ENCODE peak calls at places on chromosomes 7 and 10, in four cellular contexts. J is astrocyte, X is fibroblast of villous mesenchyme, Y is foreskin fibroblast. A is an unnamed sample.

GRCh38 chr10:76026176-76026771 is 594.9 kb downstream of the LRMDA start:
- DNase-seq in Y (no peak), J (no peak), X (no peak), A (no peak)

GRCh38 chr7:158924956-158925355 is 68.6 kb downstream of the DYNC2I1 start:
- DNase-seq in Y (peak; percentile 54), X (peak; percentile 6), J (peak; percentile 48), A (no peak)

GRCh38 chr7:2715341-2716231 is 27.6 kb downstream of the AMZ1 start:
- DNase-seq in J (no peak), X (peak; percentile 71), Y (no peak), A (no peak)

GRCh38 chr10:124626759-124627380 is 117.3 kb downstream of the FAM53B start:
- DNase-seq in X (no peak), J (no peak), Y (no peak), A (no peak)

GRCh38 chr10:63700209-63700934 is 179.2 kb downstream of the REEP3 start:
- DNase-seq in X (peak; percentile 95), J (peak; percentile 99), Y (peak; percentile 98), A (no peak)

GRCh38 chr10:80473692-80474596 is 19.8 kb downstream of the TSPAN14 start:
- DNase-seq in Y (no peak), J (no peak), X (peak; percentile 51), A (no peak)

GRCh38 chr10:69639291-69640195 is 9.5 kb downstream of the FAM241B start:
- DNase-seq in X (peak; percentile 74), J (peak; percentile 18), Y (peak; percentile 79), A (peak; percentile 85)

GRCh38 chr7:157475601-157476000 is 138.8 kb downstream of the DNAJB6 start:
- DNase-seq in X (no peak), J (no peak), Y (no peak), A (no peak)

GRCh38 chr10:16777473-16778370 is 39.5 kb downstream of the RSU1 start:
- DNase-seq in J (peak; percentile 28), X (peak; percentile 79), Y (peak; percentile 70), A (no peak)

GRCh38 chr10:107163904-107164861 is at the start of gene SORCS1:
- DNase-seq in Y (peak; percentile 44), X (no peak), J (no peak), A (no peak)

GRCh38 chr7:111835066-111835465 is 272.8 kb upstream of the IMMP2L start:
- DNase-seq in X (peak; percentile 72), J (peak; percentile 82), Y (peak; percentile 89), A (no peak)
- H3K4me3 ChIP-seq in X (no peak overlapping the region), J (no peak overlapping the region), Y (no peak overlapping the region), A (no peak overlapping the region)

DNA sequence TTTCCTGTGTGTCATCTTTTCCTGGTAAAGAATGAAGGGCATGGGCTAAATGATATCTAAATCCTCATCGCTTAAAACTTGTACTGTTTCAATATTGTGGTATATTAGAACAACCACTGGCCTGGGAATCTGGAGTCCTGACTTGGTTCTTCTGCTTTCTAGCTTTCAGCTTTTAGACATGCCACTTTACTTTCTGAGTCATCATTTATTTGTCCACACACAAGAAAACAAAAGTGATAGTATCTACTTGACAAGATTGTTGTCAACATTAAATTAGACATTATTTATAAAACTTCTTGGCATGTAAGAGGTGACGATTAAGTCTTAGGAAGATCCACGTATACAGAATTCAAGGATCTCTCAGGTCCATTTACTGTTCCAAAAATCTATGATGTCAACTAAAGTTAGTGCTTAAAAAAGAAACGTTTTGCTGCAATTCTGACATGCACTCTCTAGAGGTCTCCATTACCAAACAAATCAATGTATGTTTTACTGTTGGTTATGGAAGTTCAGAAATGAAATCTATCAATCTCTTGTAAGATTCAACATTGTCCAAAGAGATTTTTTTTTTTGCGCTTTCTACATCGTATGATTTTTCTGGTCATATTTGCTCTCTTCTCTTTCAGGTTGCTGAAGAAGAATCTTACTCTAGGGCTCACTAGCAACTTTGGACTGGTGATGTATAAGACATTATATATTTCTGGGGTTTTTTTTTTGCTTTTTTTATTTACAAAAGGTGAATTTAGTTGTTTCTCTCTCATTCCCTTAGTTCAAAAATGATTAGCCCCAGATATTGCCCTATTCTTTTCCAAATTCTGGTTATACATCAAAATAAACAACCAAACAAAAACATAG is 53.6 kb upstream of the DYNC1I1 start:
- DNase-seq in J (no peak), Y (peak; percentile 11), X (peak; percentile 28), A (no peak)
- TF ChIP-seq CTCF in J (peak; percentile 45), Y (peak; percentile 8), X (peak; percentile 39), A (peak; percentile 23)

GRCh38 chr10:95282115-95282514 is 8.7 kb downstream of the PDLIM1 start:
- DNase-seq in X (no peak), Y (peak; percentile 53), J (no peak), A (no peak)

GRCh38 chr10:95279042-95279820 is 11.6 kb downstream of the PDLIM1 start:
- DNase-seq in X (peak; percentile 72), J (peak; percentile 62), Y (peak; percentile 82), A (no peak)

GRCh38 chr10:95278061-95278988 is 12.5 kb downstream of the PDLIM1 start:
- DNase-seq in X (peak; percentile 95), J (peak; percentile 46), Y (peak; percentile 56), A (peak; percentile 23)

GRCh38 chr10:95281206-95281605 is 9.6 kb downstream of the PDLIM1 start:
- DNase-seq in X (no peak), Y (no peak), J (no peak), A (no peak)

GRCh38 chr10:95280637-95281036 is 10.2 kb downstream of the PDLIM1 start:
- DNase-seq in X (no peak), J (no peak), Y (no peak), A (no peak)
- H3K4me3 ChIP-seq in X (no peak overlapping the region), J (no peak overlapping the region), Y (no peak overlapping the region), A (no peak overlapping the region)

GRCh38 chr7:16889851-16890443 is 8.2 kb upstream of the AGR3 start:
- DNase-seq in J (no peak), X (no peak), Y (no peak), A (no peak)

GRCh38 chr7:16891874-16892620 is 10.3 kb upstream of the AGR3 start:
- DNase-seq in X (no peak), Y (no peak), J (no peak), A (peak; percentile 15)

GRCh38 chr7:16889305-16889704 is 7.5 kb upstream of the AGR3 start:
- DNase-seq in X (no peak), Y (no peak), J (no peak), A (no peak)

GRCh38 chr7:16891338-16891737 is 9.6 kb upstream of the AGR3 start:
- DNase-seq in J (peak; percentile 31), Y (peak; percentile 70), X (peak; percentile 65), A (peak; percentile 64)
- TF ChIP-seq CTCF in J (peak; percentile 58), Y (peak; percentile 57), X (peak; percentile 72), A (peak; percentile 46)

GRCh38 chr10:100168313-100168643 is 17.6 kb downstream of the ERLIN1 start:
- DNase-seq in J (no peak), X (no peak), Y (no peak), A (no peak)
- H3K4me3 ChIP-seq in J (no peak overlapping the region), X (no peak overlapping the region), Y (no peak overlapping the region), A (no peak overlapping the region)

GRCh38 chr10:114694735-114695134 is 36.7 kb upstream of the ABLIM1 start:
- DNase-seq in J (no peak), X (peak; percentile 30), Y (peak; percentile 43), A (peak; percentile 69)
- TF ChIP-seq CTCF in J (peak; percentile 48), X (peak; percentile 78), Y (peak; percentile 40), A (peak; percentile 69)

GRCh38 chr10:44752451-44753441 is 158.4 kb upstream of the TMEM72 start:
- DNase-seq in X (peak; percentile 77), J (peak; percentile 100), Y (peak; percentile 91), A (no peak)
- H3K4me3 ChIP-seq in X (no peak overlapping the region), J (no peak overlapping the region), Y (no peak overlapping the region), A (no peak overlapping the region)

GRCh38 chr10:28845009-28845682 is 167.8 kb downstream of the BAMBI start:
- DNase-seq in J (peak; percentile 88), Y (no peak), X (peak; percentile 75), A (peak; percentile 22)

GRCh38 chr10:28850784-28851183 is 173.5 kb downstream of the BAMBI start:
- DNase-seq in J (no peak), X (no peak), Y (no peak), A (no peak)

GRCh38 chr10:28849821-28850220 is 172.5 kb downstream of the BAMBI start:
- DNase-seq in X (peak; percentile 43), Y (no peak), J (no peak), A (no peak)

GRCh38 chr10:28853195-28853594 is 175.9 kb downstream of the BAMBI start:
- DNase-seq in X (no peak), Y (no peak), J (peak; percentile 41), A (no peak)

GRCh38 chr10:28849309-28849708 is 172.0 kb downstream of the BAMBI start:
- DNase-seq in X (no peak), J (no peak), Y (no peak), A (no peak)
- TF ChIP-seq CTCF in X (no peak), J (no peak), Y (no peak), A (no peak)

DNA sequence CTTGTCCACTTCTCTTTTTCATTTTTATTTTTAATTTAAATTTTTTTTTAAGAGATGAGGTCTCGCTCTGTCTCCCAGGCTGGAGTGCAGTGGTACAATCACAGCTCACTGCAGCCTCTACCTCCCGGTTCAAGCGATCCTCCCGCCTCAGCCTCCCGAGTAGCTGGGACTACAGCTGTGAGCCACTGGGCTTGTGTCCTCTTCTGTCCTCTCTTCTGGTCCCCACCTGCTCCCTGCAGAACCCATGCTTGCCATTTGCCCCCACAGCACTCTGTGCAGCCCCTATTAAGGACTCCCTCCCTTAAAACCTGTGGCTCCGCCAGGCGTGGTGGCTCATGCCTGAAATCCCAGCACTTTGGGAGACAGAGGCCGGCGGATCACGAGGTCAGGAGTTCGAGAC is 9.1 kb upstream of the FZD9 start:
- DNase-seq in J (no peak), Y (no peak), X (no peak), A (no peak)
- H3K4me3 ChIP-seq in J (no peak overlapping the region), Y (no peak overlapping the region), X (no peak overlapping the region), A (no peak overlapping the region)

DNA sequence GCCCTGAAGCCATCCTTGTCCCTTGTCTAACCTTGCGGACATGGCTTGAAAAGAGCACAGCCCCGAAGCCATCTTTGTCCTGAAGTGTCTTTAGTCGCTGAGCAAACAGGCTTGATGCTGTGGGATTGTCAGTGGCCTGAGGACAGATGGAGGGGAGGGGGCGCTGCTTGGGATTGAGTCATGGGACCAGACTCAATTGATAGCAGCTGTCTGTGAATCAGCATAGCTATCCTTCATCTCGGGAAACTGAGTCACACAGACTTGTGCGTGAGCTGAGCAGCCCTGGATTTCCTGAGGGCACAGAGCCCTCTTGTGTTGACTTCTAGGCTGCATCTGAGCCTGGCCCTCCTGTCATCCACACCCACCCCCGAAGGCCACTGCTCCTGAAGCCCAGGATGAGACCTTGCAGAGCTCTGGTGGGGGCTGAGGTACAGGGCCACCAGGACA is 14.4 kb downstream of the MYO1G start:
- DNase-seq in Y (peak; percentile 53), X (no peak), J (no peak), A (no peak)
- TF ChIP-seq CTCF in Y (peak; percentile 40), X (no peak), J (peak; percentile 9), A (peak; percentile 40)